ENCODE peak calls at places on chromosomes 3 and 15, in nine cellular contexts. I is MM.1S, Z is transverse colon, D is esophagus squamous epithelium, Y is WERI-Rb-1, W is body of pancreas, S is cardiac muscle cell, F is heart right ventricle, B is Peyer's patch. C is an unnamed sample. For H3K36me3 and H3K27me3, the result is how much of the 10 kb centered on the place peaks cover.

GRCh38 chr3:184154909-184155643 is at the start of gene DVL3:
- DNase-seq in I (peak), Z (peak), D (no peak), Y (peak), W (peak), S (peak), F (peak), B (peak), C (peak)

GRCh38 chr15:71667228-71667627 is 143.1 kb upstream of the NR2E3 start:
- DNase-seq in I (no peak), Z (no peak), D (no peak), Y (no peak), W (no peak), S (no peak), F (no peak), B (no peak), C (no peak)

GRCh38 chr15:42491540-42492225 is 742 bp upstream of the ZNF106 start:
- DNase-seq in I (no peak), Z (no peak), D (no peak), Y (no peak), W (no peak), S (peak), F (no peak), B (no peak), C (peak)

GRCh38 chr3:194841515-194841841 is 155.8 kb downstream of the FAM43A start:
- DNase-seq in I (no peak), Z (no peak), D (no peak), Y (no peak), W (no peak), S (no peak), F (no peak), B (no peak), C (no peak)

GRCh38 chr3:15042936-15043335 is 22.2 kb downstream of the MRPS25 start:
- DNase-seq in I (no peak), Z (no peak), D (no peak), Y (no peak), W (no peak), S (peak), F (no peak), B (no peak), C (no peak)

GRCh38 chr15:33086500-33087141 is 107.9 kb downstream of the FMN1 start:
- DNase-seq in I (peak), Z (no peak), D (no peak), Y (no peak), W (no peak), S (peak), F (no peak), B (no peak), C (no peak)

GRCh38 chr3:139715736-139716135 is 38.0 kb upstream of the NMNAT3 start:
- DNase-seq in I (no peak), Z (no peak), D (no peak), Y (no peak), W (no peak), S (no peak), F (no peak), B (no peak), C (no peak)

GRCh38 chr3:32117324-32117723 is 10.9 kb downstream of the GPD1L start:
- DNase-seq in I (no peak), Z (no peak), D (no peak), Y (no peak), W (no peak), S (no peak), F (no peak), B (no peak), C (no peak)

GRCh38 chr3:168034152-168034928 is 61.4 kb downstream of the GOLIM4 start:
- DNase-seq in I (no peak), Z (no peak), D (no peak), Y (no peak), W (no peak), S (peak), F (no peak), B (no peak), C (no peak)

GRCh38 chr3:41053220-41053619 is 146.1 kb upstream of the CTNNB1 start:
- DNase-seq in I (no peak), Z (no peak), D (no peak), Y (no peak), W (no peak), S (no peak), F (no peak), B (no peak), C (no peak)

GRCh38 chr15:34986326-34987181 is 1.5 kb downstream of the ZNF770 start:
- DNase-seq in I (no peak), Z (no peak), D (no peak), Y (no peak), W (no peak), S (no peak), F (no peak), B (no peak), C (no peak)

GRCh38 chr3:56269755-56270154 is 198.5 kb downstream of the ERC2 start:
- DNase-seq in I (no peak), Z (no peak), D (no peak), Y (no peak), W (no peak), S (peak), F (no peak), B (no peak), C (no peak)

GRCh38 chr3:48694610-48695051 is 8.9 kb upstream of the NCKIPSD start:
- DNase-seq in I (no peak), Z (peak), D (no peak), Y (no peak), W (peak), S (peak), F (peak), B (peak), C (peak)

GRCh38 chr15:80840173-80841130 is 61.3 kb downstream of the CEMIP start:
- DNase-seq in I (no peak), Z (no peak), D (no peak), Y (no peak), W (no peak), S (no peak), F (no peak), B (no peak), C (no peak)

GRCh38 chr15:86735244-86736040 is 655.8 kb downstream of the AGBL1 start:
- DNase-seq in I (no peak), Z (peak), D (no peak), Y (no peak), W (no peak), S (no peak), F (no peak), B (peak), C (no peak)

DNA sequence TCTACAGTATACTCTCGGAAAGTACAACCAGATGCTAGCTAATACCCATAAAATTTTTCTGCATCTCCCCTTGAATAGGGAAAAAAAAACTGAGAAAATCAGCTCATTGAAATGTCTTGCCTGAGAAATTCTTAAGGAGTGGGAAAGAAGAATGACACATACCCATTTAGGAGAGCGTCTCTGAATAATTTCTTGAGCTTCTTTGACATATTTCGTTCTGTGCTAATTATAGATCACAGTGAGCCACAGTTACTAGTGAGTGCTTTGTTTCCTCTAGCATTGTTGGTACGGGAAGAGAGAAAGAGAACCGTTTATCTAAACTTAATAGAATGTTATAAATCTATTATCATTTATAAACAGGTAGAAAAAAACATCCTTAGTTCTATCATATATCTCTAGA is 588.4 kb downstream of the UNC13C start:
- DNase-seq in I (no peak), Z (no peak), D (no peak), Y (no peak), W (no peak), S (no peak), F (no peak), B (no peak), C (no peak)
- H3K36me3 ChIP-seq in I (under half), Z (under half), D (under half), Y (under half), W (under half), S (under half), F (under half), B (under half), C (under half)

GRCh38 chr3:147424325-147424910 is 15.3 kb downstream of the ZIC1 start:
- DNase-seq in I (no peak), Z (no peak), D (no peak), Y (no peak), W (no peak), S (no peak), F (no peak), B (no peak), C (no peak)
- H3K27me3 ChIP-seq in I (under half), Z (half or more), D (under half), Y (under half), W (under half), S (half or more), F (half or more), B (half or more), C (under half)

GRCh38 chr3:182618085-182618732 is 175.1 kb upstream of the ATP11B start:
- DNase-seq in I (peak), Z (no peak), D (no peak), Y (no peak), W (no peak), S (peak), F (no peak), B (no peak), C (no peak)
- TF ChIP-seq CTCF in I (peak), Z (peak), D (peak), Y (peak), W (no peak), S (peak), F (peak), B (peak), C (no peak)

GRCh38 chr3:37257581-37257980 is 83.2 kb upstream of the LRRFIP2 start:
- DNase-seq in I (no peak), Z (no peak), D (no peak), Y (no peak), W (no peak), S (no peak), F (no peak), B (no peak), C (no peak)

GRCh38 chr3:37255990-37256308 is 81.6 kb upstream of the LRRFIP2 start:
- DNase-seq in I (no peak), Z (no peak), D (no peak), Y (no peak), W (no peak), S (no peak), F (no peak), B (no peak), C (no peak)

GRCh38 chr3:37251993-37252392 is 77.6 kb upstream of the LRRFIP2 start:
- DNase-seq in I (no peak), Z (no peak), D (no peak), Y (no peak), W (no peak), S (no peak), F (no peak), B (no peak), C (no peak)

GRCh38 chr3:37256447-37256846 is 82.1 kb upstream of the LRRFIP2 start:
- DNase-seq in I (no peak), Z (no peak), D (no peak), Y (peak), W (no peak), S (no peak), F (no peak), B (no peak), C (no peak)

DNA sequence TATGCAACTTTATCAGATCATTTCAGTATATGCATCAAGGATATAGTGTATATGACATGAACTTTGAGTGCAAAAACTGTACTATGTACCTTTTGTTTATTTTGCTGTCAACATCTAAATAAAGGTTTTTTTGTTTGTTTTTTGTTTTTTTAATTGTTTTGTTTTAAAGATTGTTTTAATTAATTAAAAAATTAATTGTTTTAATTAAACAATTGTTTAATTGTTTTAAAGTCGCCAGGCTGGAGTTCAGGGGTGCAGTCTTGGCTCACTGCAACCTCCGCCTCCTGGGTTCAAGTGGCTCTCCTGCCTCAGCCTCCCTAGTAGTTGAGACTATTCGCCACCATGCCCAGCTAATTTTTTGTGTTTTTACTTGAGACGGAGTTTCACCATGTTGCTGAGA is 79.9 kb upstream of the LRRFIP2 start:
- DNase-seq in I (no peak), Z (no peak), D (no peak), Y (no peak), W (no peak), S (no peak), F (no peak), B (no peak), C (no peak)
- H3K36me3 ChIP-seq in I (under half), Z (under half), D (under half), Y (under half), W (under half), S (under half), F (half or more), B (under half), C (under half)

DNA sequence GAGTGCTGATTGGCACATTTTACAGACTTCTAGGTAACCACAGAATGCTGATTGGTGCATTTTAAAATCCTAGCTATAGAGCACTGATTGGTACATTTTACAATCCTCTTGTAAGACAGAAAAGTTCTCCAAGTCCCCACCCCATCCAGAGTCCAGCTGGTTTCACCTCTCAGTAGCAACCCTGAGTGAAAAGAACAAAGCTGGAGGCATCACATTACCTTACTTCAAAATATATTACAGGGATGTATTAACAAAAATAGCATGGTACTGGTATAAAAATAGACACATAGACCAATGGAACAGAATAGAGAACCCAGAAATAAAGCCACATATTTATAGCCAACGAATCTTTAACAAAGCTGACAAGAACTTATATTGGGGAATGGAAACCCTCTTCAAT is 7.4 kb upstream of the ACVR2B start:
- DNase-seq in I (no peak), Z (no peak), D (no peak), Y (no peak), W (no peak), S (no peak), F (no peak), B (no peak), C (no peak)
- H3K27me3 ChIP-seq in I (under half), Z (under half), D (under half), Y (under half), W (under half), S (under half), F (under half), B (under half), C (under half)